ENCODE peak calls at places on chromosomes 16 and 17, in nine cellular contexts. Q, L, N, I, M, S, K, F and E are unnamed samples.
A peak's percentile ranks its signal among the peaks of the same experiment; 100 is the strongest.

GRCh38 chr17:45225051-45225700 is 3.5 kb downstream of the FMNL1 start:
- DNase-seq in Q (no peak), L (peak; percentile 65), N (no peak), I (no peak), M (no peak), S (peak; percentile 42), K (no peak), F (no peak), E (no peak)

GRCh38 chr16:371729-372521 is 1.6 kb upstream of the MRPL28 start:
- DNase-seq in Q (no peak), L (no peak), N (no peak), I (no peak), M (no peak), S (no peak), K (no peak), F (no peak), E (no peak)

GRCh38 chr17:34383225-34383615 is 20.2 kb upstream of the CCL1 start:
- DNase-seq in Q (no peak), L (no peak), N (no peak), I (no peak), M (no peak), S (no peak), K (no peak), F (no peak), E (no peak)

GRCh38 chr17:17341452-17341851 is 38.3 kb downstream of the NT5M start:
- DNase-seq in Q (no peak), L (no peak), N (no peak), I (no peak), M (no peak), S (no peak), K (no peak), F (no peak), E (no peak)

GRCh38 chr16:50879873-50880695 is 138.2 kb downstream of the CYLD start:
- DNase-seq in Q (peak; percentile 46), L (peak; percentile 13), N (peak; percentile 58), I (no peak), M (no peak), S (peak; percentile 16), K (peak; percentile 9), F (no peak), E (no peak)

GRCh38 chr16:76539609-76540008 is 262.4 kb downstream of the CNTNAP4 start:
- DNase-seq in Q (no peak), L (no peak), N (no peak), I (no peak), M (no peak), S (no peak), K (no peak), F (no peak), E (no peak)

GRCh38 chr17:59972778-59973177 is 8.2 kb upstream of the RNFT1 start:
- DNase-seq in Q (no peak), L (peak; percentile 17), N (no peak), I (no peak), M (no peak), S (no peak), K (no peak), F (no peak), E (no peak)

GRCh38 chr17:2062571-2063183 is 7.8 kb downstream of the HIC1 start:
- DNase-seq in Q (no peak), L (no peak), N (no peak), I (no peak), M (no peak), S (no peak), K (no peak), F (no peak), E (no peak)

GRCh38 chr17:31510273-31511175 is 119.0 kb downstream of the RAB11FIP4 start:
- DNase-seq in Q (peak; percentile 64), L (no peak), N (no peak), I (no peak), M (no peak), S (peak; percentile 44), K (no peak), F (peak; percentile 46), E (peak; percentile 33)

GRCh38 chr17:80264048-80264792 is 3.6 kb downstream of the RNF213 start:
- DNase-seq in Q (no peak), L (no peak), N (no peak), I (no peak), M (peak; percentile 51), S (peak; percentile 83), K (no peak), F (no peak), E (no peak)

GRCh38 chr17:38885728-38886642 is 16.1 kb downstream of the LASP1 start:
- DNase-seq in Q (peak; percentile 35), L (no peak), N (peak; percentile 60), I (no peak), M (no peak), S (no peak), K (no peak), F (peak; percentile 29), E (no peak)

GRCh38 chr17:35448214-35448898 is at the start of gene SLFN13:
- DNase-seq in Q (no peak), L (peak; percentile 96), N (peak; percentile 65), I (peak; percentile 78), M (peak; percentile 78), S (peak; percentile 91), K (peak; percentile 85), F (no peak), E (no peak)

GRCh38 chr16:1426734-1427451 is 4.0 kb upstream of the PERCC1 start:
- DNase-seq in Q (no peak), L (no peak), N (no peak), I (no peak), M (no peak), S (no peak), K (no peak), F (no peak), E (no peak)